ENCODE peak calls at places on chromosomes 4 and X, in seven cellular contexts. U is stimulated activated naive B cell treated with anti-CD40 and anti-IgM and Interleukin-4, amounts not matched to agents 10 μg/mL and 1 μg/mL and 100 μg/mL, for 72 hours; P is SW 1271; J is right lobe of liver; N is SIG-M5; Y is GM23248; Q is activated effector memory CD4-positive, alpha-beta T cell treated with Interleukin-2 at 50 U/mL for 16 hours. E is an unnamed sample.

GRCh38 chr4:1209821-1210220 is 37.4 kb upstream of the SPON2 start:
- DNase-seq in J (peak), Q (no peak), N (no peak), U (no peak), Y (peak), P (no peak), E (peak)

GRCh38 chr4:102196221-102196620 is 149.1 kb downstream of the SLC39A8 start:
- DNase-seq in U (no peak), N (no peak), J (no peak), Y (peak), Q (no peak), P (no peak), E (peak)

GRCh38 chr4:110636677-110637407 is 14.0 kb upstream of the PITX2 start:
- DNase-seq in U (no peak), Y (peak), P (no peak), J (no peak), N (no peak), Q (no peak), E (peak)

GRCh38 chr4:152640058-152640921 is 39.5 kb downstream of the TMEM154 start:
- DNase-seq in U (no peak), N (no peak), Y (peak), P (no peak), Q (no peak), J (no peak), E (peak)

GRCh38 chr4:26397086-26397485 is 76.3 kb downstream of the RBPJ start:
- DNase-seq in Q (no peak), Y (peak), N (no peak), U (no peak), J (no peak), P (no peak), E (peak)

GRCh38 chr4:79935264-79935663 is 137.8 kb downstream of the ANTXR2 start:
- DNase-seq in Q (no peak), U (no peak), J (no peak), Y (no peak), P (no peak), N (no peak), E (no peak)

GRCh38 chr4:2702770-2703169 is 53.4 kb downstream of the TNIP2 start:
- DNase-seq in N (no peak), Q (no peak), Y (no peak), P (no peak), U (no peak), J (no peak), E (no peak)

GRCh38 chrX:37926700-37927099 is 79.3 kb upstream of the DYNLT3 start:
- DNase-seq in N (no peak), U (no peak), P (no peak), Q (no peak), J (no peak), Y (peak), E (peak)

GRCh38 chr4:47538516-47538915 is 53.4 kb downstream of the ATP10D start:
- DNase-seq in N (no peak), Y (peak), Q (no peak), P (no peak), U (no peak), J (no peak), E (no peak)

GRCh38 chrX:121128946-121129345 is 81.5 kb downstream of the GLUD2 start:
- DNase-seq in N (no peak), J (no peak), Y (no peak), U (no peak), Q (no peak), P (no peak), E (no peak)

GRCh38 chr4:104941661-104942062 is 205.0 kb upstream of the TET2 start:
- DNase-seq in U (no peak), Y (no peak), N (no peak), J (no peak), P (no peak), Q (no peak), E (no peak)

GRCh38 chr4:8247047-8247930 is 22.3 kb upstream of the HTRA3 start:
- DNase-seq in N (no peak), Q (no peak), J (peak), U (no peak), P (no peak), Y (peak), E (no peak)

GRCh38 chrX:10415704-10416001 is 204.7 kb downstream of the MID1 start:
- DNase-seq in U (no peak), Y (peak), Q (no peak), N (no peak), J (no peak), P (no peak), E (peak)

GRCh38 chr4:63218837-63219236 is 1190.4 kb downstream of the TECRL start:
- DNase-seq in N (no peak), Y (no peak), J (no peak), U (no peak), Q (no peak), P (no peak), E (no peak)

GRCh38 chr4:54076673-54077072 is 12.3 kb upstream of the CHIC2 start:
- DNase-seq in U (no peak), J (no peak), Y (peak), P (no peak), Q (no peak), N (no peak), E (no peak)

GRCh38 chrX:39052751-39053150 is 251.5 kb downstream of the MID1IP1 start:
- DNase-seq in Y (no peak), U (no peak), J (no peak), N (no peak), Q (no peak), P (no peak), E (no peak)

GRCh38 chrX:19410259-19410658 is 66.5 kb downstream of the PDHA1 start:
- DNase-seq in Y (no peak), U (no peak), N (no peak), Q (no peak), J (no peak), P (no peak), E (no peak)